ENCODE peak calls at places on chromosome 6, in seven cellular contexts. Q is mesenchymal stem cell, T is mesendoderm, S is trophoblast cell, P is IMR-90, I is H1, H is H9. C is an unnamed sample.

GRCh38 chr6:163180874-163181541 is 233.5 kb upstream of the QKI start:
- DNase-seq in Q (peak), T (peak), S (peak), P (no peak), I (peak), H (peak), C (peak)

GRCh38 chr6:90268178-90268577 is 28.5 kb downstream of the BACH2 start:
- DNase-seq in Q (no peak), T (no peak), S (no peak), P (no peak), I (no peak), H (no peak), C (no peak)

GRCh38 chr6:57130784-57131183 is 40.8 kb downstream of the ZNF451 start:
- DNase-seq in Q (no peak), T (no peak), S (no peak), P (peak), I (no peak), H (no peak), C (no peak)

GRCh38 chr6:157946865-157947532 is 34.7 kb upstream of the SYNJ2 start:
- DNase-seq in Q (no peak), T (peak), S (no peak), P (peak), I (no peak), H (no peak), C (no peak)

GRCh38 chr6:81401970-81402690 is 350.4 kb downstream of the TENT5A start:
- DNase-seq in Q (peak), T (no peak), S (no peak), P (peak), I (no peak), H (no peak), C (no peak)

GRCh38 chr6:22784611-22785010 is 215.2 kb downstream of the HDGFL1 start:
- DNase-seq in Q (no peak), T (peak), S (no peak), P (peak), I (no peak), H (no peak), C (no peak)

GRCh38 chr6:127117979-127118504 is 429 bp upstream of the RSPO3 start:
- DNase-seq in Q (peak), T (no peak), S (no peak), P (no peak), I (no peak), H (no peak), C (peak)

GRCh38 chr6:10837692-10837996 is 695 bp downstream of the MAK start:
- DNase-seq in Q (peak), T (peak), S (no peak), P (no peak), I (no peak), H (no peak), C (no peak)

GRCh38 chr6:133873538-133873937 is 15.4 kb upstream of the TCF21 start:
- DNase-seq in Q (no peak), T (no peak), S (no peak), P (no peak), I (no peak), H (no peak), C (no peak)

GRCh38 chr6:15090145-15090579 is 155.7 kb upstream of the JARID2 start:
- DNase-seq in Q (peak), T (no peak), S (no peak), P (no peak), I (no peak), H (no peak), C (no peak)

GRCh38 chr6:156783958-156784357 is 6.8 kb downstream of the ARID1B start:
- DNase-seq in Q (no peak), T (peak), S (no peak), P (no peak), I (no peak), H (no peak), C (no peak)

GRCh38 chr6:116572162-116572561 is 858 bp downstream of the RWDD1 start:
- DNase-seq in Q (peak), T (peak), S (no peak), P (peak), I (no peak), H (no peak), C (no peak)

GRCh38 chr6:25350593-25350992 is 71.4 kb downstream of the CARMIL1 start:
- DNase-seq in Q (no peak), T (no peak), S (no peak), P (no peak), I (no peak), H (no peak), C (no peak)

GRCh38 chr6:2855061-2855519 is 13.4 kb upstream of the SERPINB1 start:
- DNase-seq in Q (peak), T (peak), S (no peak), P (no peak), I (no peak), H (no peak), C (no peak)

GRCh38 chr6:21157186-21157929 is 436.2 kb upstream of the SOX4 start:
- DNase-seq in Q (no peak), T (no peak), S (no peak), P (no peak), I (no peak), H (no peak), C (no peak)

GRCh38 chr6:21791596-21791995 is 198.0 kb downstream of the SOX4 start:
- DNase-seq in Q (peak), T (peak), S (no peak), P (peak), I (no peak), H (no peak), C (no peak)

GRCh38 chr6:170085475-170086401 is 205.1 kb downstream of the DLL1 start:
- DNase-seq in Q (no peak), T (no peak), S (no peak), P (no peak), I (no peak), H (no peak), C (no peak)

GRCh38 chr6:131013495-131013894 is 49.5 kb downstream of the EPB41L2 start:
- DNase-seq in Q (peak), T (no peak), S (no peak), P (peak), I (no peak), H (no peak), C (no peak)

DNA sequence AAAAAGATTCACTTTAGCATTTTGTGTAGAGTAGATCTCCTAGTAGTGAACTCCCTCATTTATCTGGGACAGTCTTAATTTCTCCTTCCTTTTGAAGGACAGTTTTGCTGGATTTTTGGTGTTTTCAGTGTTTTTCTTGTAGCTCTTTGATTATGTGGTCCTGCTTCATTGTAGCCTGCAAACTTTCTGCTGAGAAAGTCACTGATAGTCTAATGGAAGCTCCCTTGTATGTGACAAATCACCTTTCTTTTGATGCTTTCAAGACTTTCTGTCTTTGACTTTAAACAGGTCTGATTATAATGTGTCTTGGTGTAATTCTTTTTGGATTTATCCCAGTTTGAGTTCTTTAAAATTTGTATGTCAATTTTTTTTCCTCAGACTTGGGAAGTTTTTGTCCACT is 86.1 kb downstream of the FAM83B start:
- DNase-seq in Q (no peak), T (no peak), S (no peak), P (no peak), I (no peak), H (no peak), C (no peak)
- H3K18ac ChIP-seq in Q (no peak), T (no peak), S (no peak), P (no peak), I (no peak), H (no peak), C (no peak)

DNA sequence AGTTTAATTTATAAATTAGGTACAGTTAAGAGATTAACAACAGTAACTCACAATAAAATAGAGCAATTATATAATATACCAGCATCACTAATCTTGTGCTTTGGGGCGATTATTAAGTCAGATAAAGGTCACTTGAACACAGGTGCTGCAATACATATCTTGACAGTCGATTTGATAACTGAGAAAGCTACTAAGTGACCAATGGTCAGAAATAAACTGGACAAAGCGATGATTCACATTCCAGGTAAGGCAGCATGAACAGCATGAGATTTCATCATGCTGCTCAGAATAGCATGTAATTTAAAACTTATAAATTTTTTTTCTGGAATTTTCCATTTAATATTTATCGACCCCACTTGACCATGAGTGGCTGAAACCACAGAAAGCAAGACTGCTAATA is 15.9 kb upstream of the ADGRF5 start:
- DNase-seq in Q (no peak), T (no peak), S (no peak), P (no peak), I (no peak), H (no peak), C (no peak)
- H3K18ac ChIP-seq in Q (no peak), T (no peak), S (no peak), P (no peak), I (no peak), H (no peak), C (no peak)

GRCh38 chr6:55666811-55667210 is 87.8 kb upstream of the HMGCLL1 start:
- DNase-seq in Q (peak), T (no peak), S (no peak), P (no peak), I (no peak), H (no peak), C (no peak)
- H3K18ac ChIP-seq in Q (no peak), T (no peak), S (no peak), P (no peak), I (no peak), H (no peak), C (no peak)

GRCh38 chr6:33880746-33881145 is 76.9 kb upstream of the MLN start:
- DNase-seq in Q (no peak), T (no peak), S (no peak), P (no peak), I (no peak), H (no peak), C (no peak)

GRCh38 chr6:33882154-33882553 is 78.4 kb upstream of the MLN start:
- DNase-seq in Q (no peak), T (no peak), S (no peak), P (peak), I (no peak), H (no peak), C (no peak)

GRCh38 chr6:33885121-33886057 is 81.6 kb upstream of the MLN start:
- DNase-seq in Q (peak), T (no peak), S (no peak), P (peak), I (no peak), H (no peak), C (no peak)

GRCh38 chr6:33888183-33888582 is 84.4 kb upstream of the MLN start:
- DNase-seq in Q (no peak), T (no peak), S (no peak), P (no peak), I (no peak), H (no peak), C (no peak)

DNA sequence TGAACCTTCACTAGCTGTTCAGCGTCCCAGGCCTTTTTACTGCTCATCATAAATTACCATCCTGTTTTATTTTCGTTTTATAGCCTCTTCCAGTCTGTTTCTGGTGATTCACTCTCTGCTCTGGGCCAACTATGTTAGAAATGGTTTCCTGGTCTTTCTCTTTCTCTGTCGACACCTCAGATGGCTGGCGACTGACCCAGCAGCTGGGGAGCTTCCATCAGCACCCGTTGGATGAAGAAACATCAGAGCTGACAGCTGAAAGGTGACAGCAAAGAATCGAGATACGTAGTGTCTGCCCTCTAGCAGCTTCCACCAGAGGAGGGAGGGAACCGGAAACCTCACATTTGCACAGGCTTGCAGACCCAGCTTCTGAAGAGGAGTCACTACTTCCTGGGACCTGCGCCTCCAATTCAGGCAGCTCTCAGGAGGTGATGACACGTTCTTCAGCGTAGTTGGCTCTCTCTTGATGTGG is 82.9 kb upstream of the MLN start:
- DNase-seq in Q (peak), T (no peak), S (no peak), P (peak), I (no peak), H (no peak), C (no peak)
- H3K18ac ChIP-seq in Q (no peak), T (no peak), S (no peak), P (no peak), I (no peak), H (no peak), C (no peak)

DNA sequence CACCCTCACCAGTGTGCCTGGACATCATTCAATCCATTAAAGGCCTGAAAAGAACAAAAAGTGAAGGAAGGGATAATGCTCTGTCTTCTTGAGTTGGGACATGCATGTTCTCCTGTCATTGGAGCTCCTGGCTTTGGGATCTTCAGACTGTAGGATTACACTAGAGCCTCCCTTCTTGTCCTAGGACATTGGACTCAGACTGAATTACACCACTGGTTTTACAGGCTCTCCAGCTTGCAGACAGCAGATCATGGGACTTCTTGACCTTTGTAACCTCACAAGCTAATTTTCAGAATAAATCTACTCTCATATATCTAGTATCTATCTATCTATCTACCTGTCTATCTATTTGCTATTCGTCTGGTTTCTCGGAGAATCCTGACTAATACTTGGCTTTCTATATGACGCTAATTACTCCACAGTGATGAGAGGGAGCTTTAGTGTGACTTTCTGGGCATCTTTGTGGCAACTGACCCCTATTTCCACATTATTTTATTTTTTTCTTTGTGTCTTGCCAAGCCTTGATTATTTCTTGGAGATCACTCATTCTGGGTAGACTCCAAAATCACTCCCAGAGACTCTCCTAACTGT is 151.9 kb upstream of the ZNF184 start:
- DNase-seq in Q (no peak), T (no peak), S (no peak), P (no peak), I (no peak), H (no peak), C (no peak)
- H3K18ac ChIP-seq in Q (no peak), T (peak), S (no peak), P (no peak), I (no peak), H (no peak), C (no peak)

C was measured in neuronal stem cell.